ENCODE peak calls at places on chromosomes 1 and 21, in seven cellular contexts. U is left ventricle myocardium inferior, F is adipocyte, Q is testis, K is stomach, T is psoas muscle, S is ascending aorta. G is an unnamed sample.
A peak's percentile ranks its signal among the peaks of the same experiment; 100 is the strongest.

GRCh38 chr1:67937651-67938050 is 104.4 kb upstream of the GNG12 start:
- DNase-seq in U (no peak), F (peak; percentile 32), Q (no peak), K (no peak), T (no peak), S (no peak), G (no peak)

GRCh38 chr1:186418503-186418902 is 42.4 kb downstream of the PDC start:
- DNase-seq in U (no peak), F (no peak), Q (no peak), K (no peak), T (no peak), S (no peak), G (no peak)

GRCh38 chr1:235878082-235878781 is 11.5 kb upstream of the LYST start:
- DNase-seq in U (no peak), F (no peak), Q (no peak), K (no peak), T (no peak), S (no peak), G (no peak)

GRCh38 chr1:185426761-185427698 is 110.0 kb upstream of the IVNS1ABP start:
- DNase-seq in U (peak; percentile 25), F (peak; percentile 73), Q (no peak), K (no peak), T (peak; percentile 30), S (no peak), G (no peak)

GRCh38 chr1:24154215-24154614 is 11.3 kb upstream of the IL22RA1 start:
- DNase-seq in U (no peak), F (no peak), Q (no peak), K (no peak), T (no peak), S (no peak), G (no peak)

GRCh38 chr21:14736162-14736561 is 190.0 kb upstream of the SAMSN1 start:
- DNase-seq in U (no peak), F (no peak), Q (no peak), K (no peak), T (no peak), S (no peak), G (no peak)

GRCh38 chr1:67575861-67576260 is 109.1 kb upstream of the GADD45A start:
- DNase-seq in U (no peak), F (peak; percentile 89), Q (no peak), K (no peak), T (no peak), S (no peak), G (no peak)

GRCh38 chr1:33438364-33439145 is 7.7 kb upstream of the PHC2 start:
- DNase-seq in U (no peak), F (no peak), Q (no peak), K (no peak), T (no peak), S (no peak), G (no peak)

GRCh38 chr1:16009030-16009460 is 5.0 kb downstream of the SRARP start:
- DNase-seq in U (peak; percentile 79), F (peak; percentile 92), Q (peak; percentile 91), K (peak; percentile 87), T (peak; percentile 82), S (peak; percentile 89), G (peak; percentile 84)

GRCh38 chr1:83787246-83787998 is 211.5 kb downstream of the TTLL7 start:
- DNase-seq in U (no peak), F (no peak), Q (no peak), K (no peak), T (no peak), S (no peak), G (no peak)

GRCh38 chr1:163275222-163275621 is 46.5 kb upstream of the NUF2 start:
- DNase-seq in U (no peak), F (peak; percentile 12), Q (no peak), K (no peak), T (no peak), S (no peak), G (peak; percentile 14)

GRCh38 chr1:39196244-39197215 is 8.0 kb upstream of the MACF1 start:
- DNase-seq in U (no peak), F (peak; percentile 46), Q (no peak), K (no peak), T (no peak), S (no peak), G (peak; percentile 82)

GRCh38 chr1:24640288-24640687 is 2.8 kb upstream of the SRRM1 start:
- DNase-seq in U (peak; percentile 24), F (no peak), Q (peak; percentile 65), K (peak; percentile 42), T (peak; percentile 27), S (no peak), G (peak; percentile 46)

GRCh38 chr1:110440877-110441276 is 10.1 kb upstream of the PROK1 start:
- DNase-seq in U (no peak), F (peak; percentile 77), Q (peak; percentile 47), K (no peak), T (peak; percentile 42), S (peak; percentile 67), G (no peak)

GRCh38 chr1:41371630-41372599 is 10.7 kb downstream of the FOXO6 start:
- DNase-seq in U (no peak), F (peak; percentile 39), Q (no peak), K (no peak), T (peak; percentile 37), S (no peak), G (no peak)

GRCh38 chr1:100455478-100456072 is 82.4 kb upstream of the GPR88 start:
- DNase-seq in U (no peak), F (peak; percentile 73), Q (no peak), K (no peak), T (no peak), S (no peak), G (peak; percentile 32)

GRCh38 chr1:209311770-209312169 is 271.7 kb upstream of the CAMK1G start:
- DNase-seq in U (no peak), F (no peak), Q (no peak), K (no peak), T (no peak), S (no peak), G (no peak)

GRCh38 chr1:15919316-15919715 is 56.6 kb downstream of the ZBTB17 start:
- DNase-seq in U (no peak), F (peak; percentile 81), Q (no peak), K (no peak), T (no peak), S (no peak), G (peak; percentile 56)

GRCh38 chr1:172024516-172024915 is 183.2 kb downstream of the DNM3 start:
- DNase-seq in U (no peak), F (no peak), Q (no peak), K (no peak), T (no peak), S (no peak), G (no peak)

GRCh38 chr1:41810446-41810845 is 108.3 kb downstream of the HIVEP3 start:
- DNase-seq in U (no peak), F (peak; percentile 56), Q (no peak), K (no peak), T (no peak), S (no peak), G (peak; percentile 59)

GRCh38 chr1:27554293-27554692 is 49.7 kb downstream of the AHDC1 start:
- DNase-seq in U (no peak), F (no peak), Q (no peak), K (no peak), T (no peak), S (no peak), G (no peak)

GRCh38 chr1:112285311-112285710 is 110.7 kb upstream of the CTTNBP2NL start:
- DNase-seq in U (no peak), F (no peak), Q (no peak), K (no peak), T (no peak), S (no peak), G (no peak)

GRCh38 chr1:46768445-46768844 is 30.4 kb upstream of the CYP4B1 start:
- DNase-seq in U (no peak), F (no peak), Q (no peak), K (no peak), T (no peak), S (no peak), G (no peak)
- H3K9me3 ChIP-seq in U (peaks cover 46% of the 10 kb centered on the region), F (peaks cover 43% of the 10 kb centered on the region), Q (no peaks in the 10 kb centered on the region), K (peaks cover 23% of the 10 kb centered on the region), T (peaks cover 15% of the 10 kb centered on the region), S (peaks cover 22% of the 10 kb centered on the region), G (peaks cover 7% of the 10 kb centered on the region)

GRCh38 chr1:143680304-143680703 is 291.5 kb downstream of the FAM72C start:
- DNase-seq in U (no peak), F (no peak), Q (no peak), K (no peak), T (no peak), S (no peak), G (no peak)
- H3K9me3 ChIP-seq in U (peaks cover 7% of the 10 kb centered on the region), F (peaks cover 3% of the 10 kb centered on the region), Q (no peaks in the 10 kb centered on the region), K (peaks cover 7% of the 10 kb centered on the region), T (no peaks in the 10 kb centered on the region), S (no peaks in the 10 kb centered on the region), G (no peaks in the 10 kb centered on the region)

DNA sequence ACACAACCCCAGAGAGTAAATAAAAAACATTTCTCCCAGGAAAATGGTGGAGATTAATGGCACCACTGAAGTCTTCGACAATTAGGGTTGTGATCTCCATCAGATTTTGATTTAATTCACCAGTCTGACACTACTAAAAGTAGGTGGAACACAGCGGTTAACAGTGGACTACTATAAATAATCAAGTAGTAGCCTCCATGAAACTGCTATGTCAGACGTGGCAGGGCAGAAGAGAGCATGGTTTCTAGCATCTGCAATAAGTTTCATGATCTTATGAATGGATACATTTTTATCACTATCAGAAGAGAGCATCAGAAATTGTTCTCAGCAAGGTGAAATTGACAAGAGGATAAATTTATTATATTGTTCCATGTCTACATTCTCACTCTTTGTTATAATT is 1706.6 kb downstream of the MRPL39 start:
- DNase-seq in U (no peak), F (no peak), Q (no peak), K (no peak), T (no peak), S (no peak), G (no peak)
- H3K9me3 ChIP-seq in U (peaks cover 8% of the 10 kb centered on the region), F (peaks cover 5% of the 10 kb centered on the region), Q (no peaks in the 10 kb centered on the region), K (peaks cover 7% of the 10 kb centered on the region), T (no peaks in the 10 kb centered on the region), S (no peaks in the 10 kb centered on the region), G (peaks cover 6% of the 10 kb centered on the region)

GRCh38 chr1:3930282-3930681 is 30.2 kb upstream of the C1orf174 start:
- DNase-seq in U (no peak), F (no peak), Q (no peak), K (no peak), T (no peak), S (no peak), G (no peak)

GRCh38 chr1:3932156-3932555 is 32.1 kb upstream of the C1orf174 start:
- DNase-seq in U (no peak), F (no peak), Q (no peak), K (no peak), T (no peak), S (no peak), G (no peak)

GRCh38 chr1:3931310-3931700 is 31.2 kb upstream of the C1orf174 start:
- DNase-seq in U (no peak), F (no peak), Q (no peak), K (no peak), T (no peak), S (no peak), G (no peak)

GRCh38 chr1:3929122-3929521 is 29.1 kb upstream of the C1orf174 start:
- DNase-seq in U (no peak), F (no peak), Q (no peak), K (no peak), T (no peak), S (no peak), G (no peak)

DNA sequence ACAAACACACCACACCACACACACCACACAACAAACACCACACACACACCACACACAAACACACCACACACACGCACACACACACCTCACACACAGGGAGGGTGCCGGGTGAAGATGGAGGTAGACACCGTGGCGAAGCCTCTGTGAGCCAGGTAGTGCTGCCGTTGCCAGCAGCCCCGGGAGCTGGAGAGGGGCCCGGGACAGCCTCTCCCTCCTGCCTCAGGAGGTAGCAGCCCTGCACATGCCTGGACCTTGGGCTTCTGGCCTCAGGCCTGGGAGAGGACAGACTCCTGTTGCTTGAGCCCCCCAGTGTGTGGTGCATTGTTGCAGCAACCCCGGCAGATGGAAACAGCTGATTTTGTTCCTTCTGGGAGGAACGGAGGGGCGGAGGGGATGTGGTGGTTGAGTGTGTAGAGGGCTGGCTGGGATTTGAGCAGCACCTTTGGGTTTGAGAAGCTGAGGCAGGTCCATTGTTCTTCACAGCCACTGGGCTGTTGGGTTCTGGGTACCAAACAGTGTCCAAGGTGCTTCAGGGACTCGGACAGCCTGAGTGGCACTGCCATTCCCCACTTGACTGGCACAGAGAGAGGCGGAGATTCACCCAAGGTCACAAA is 30.7 kb upstream of the C1orf174 start:
- DNase-seq in U (no peak), F (no peak), Q (no peak), K (no peak), T (no peak), S (no peak), G (no peak)
- H3K9me3 ChIP-seq in U (no peaks in the 10 kb centered on the region), F (peaks cover 20% of the 10 kb centered on the region), Q (no peaks in the 10 kb centered on the region), K (peaks cover 6% of the 10 kb centered on the region), T (no peaks in the 10 kb centered on the region), S (no peaks in the 10 kb centered on the region), G (no peaks in the 10 kb centered on the region)

G was measured in A673.